ENCODE peak calls at places on chromosomes 7 and 10, in seven cellular contexts. One of them, this sample, is unnamed.

GRCh38 chr7:131424219-131424822 is 96.6 kb downstream of the MKLN1 start:
- DNase-seq in EH: peak; percentile 56
- DNase-seq in HCT116: peak; percentile 12
- DNase-seq in iris pigment epithelial cell: peak; percentile 44
- DNase-seq in GM23338: peak; percentile 16
- DNase-seq in left colon: no peak
- DNase-seq in NAMALWA: peak; percentile 80
- DNase-seq in this sample: no peak

GRCh38 chr7:148242271-148242801 is 348.2 kb upstream of the C7orf33 start:
- DNase-seq in EH: peak; percentile 10
- DNase-seq in HCT116: peak; percentile 47
- DNase-seq in iris pigment epithelial cell: peak; percentile 48
- DNase-seq in GM23338: peak; percentile 89
- DNase-seq in left colon: peak; percentile 18
- DNase-seq in NAMALWA: peak; percentile 63
- DNase-seq in this sample: no peak

GRCh38 chr10:133453516-133454203 is at the start of gene SCART1:
- DNase-seq in EH: no peak
- DNase-seq in HCT116: no peak
- DNase-seq in iris pigment epithelial cell: no peak
- DNase-seq in GM23338: no peak
- DNase-seq in left colon: no peak
- DNase-seq in NAMALWA: no peak
- DNase-seq in this sample: peak; percentile 75

GRCh38 chr7:48004023-48004422 is 24.6 kb upstream of the HUS1 start:
- DNase-seq in EH: no peak
- DNase-seq in HCT116: no peak
- DNase-seq in iris pigment epithelial cell: no peak
- DNase-seq in GM23338: no peak
- DNase-seq in left colon: no peak
- DNase-seq in NAMALWA: peak; percentile 57
- DNase-seq in this sample: no peak

GRCh38 chr10:130341325-130341724 is 205.1 kb downstream of the GLRX3 start:
- DNase-seq in EH: no peak
- DNase-seq in HCT116: no peak
- DNase-seq in iris pigment epithelial cell: peak; percentile 11
- DNase-seq in GM23338: no peak
- DNase-seq in left colon: no peak
- DNase-seq in NAMALWA: peak; percentile 37
- DNase-seq in this sample: no peak

GRCh38 chr10:103278424-103278823 is 1.5 kb downstream of the INA start:
- DNase-seq in EH: no peak
- DNase-seq in HCT116: no peak
- DNase-seq in iris pigment epithelial cell: no peak
- DNase-seq in GM23338: no peak
- DNase-seq in left colon: no peak
- DNase-seq in NAMALWA: no peak
- DNase-seq in this sample: peak; percentile 74

GRCh38 chr10:28624351-28624750 is 53.0 kb upstream of the BAMBI start:
- DNase-seq in EH: no peak
- DNase-seq in HCT116: no peak
- DNase-seq in iris pigment epithelial cell: no peak
- DNase-seq in GM23338: peak; percentile 25
- DNase-seq in left colon: no peak
- DNase-seq in NAMALWA: no peak
- DNase-seq in this sample: no peak

GRCh38 chr10:48697821-48698764 is 13.4 kb downstream of the WDFY4 start:
- DNase-seq in EH: no peak
- DNase-seq in HCT116: no peak
- DNase-seq in iris pigment epithelial cell: no peak
- DNase-seq in GM23338: no peak
- DNase-seq in left colon: no peak
- DNase-seq in NAMALWA: no peak
- DNase-seq in this sample: no peak

GRCh38 chr10:96496281-96496925 is 17.3 kb downstream of the TLL2 start:
- DNase-seq in EH: peak; percentile 56
- DNase-seq in HCT116: no peak
- DNase-seq in iris pigment epithelial cell: peak; percentile 46
- DNase-seq in GM23338: peak; percentile 70
- DNase-seq in left colon: peak; percentile 10
- DNase-seq in NAMALWA: no peak
- DNase-seq in this sample: no peak

GRCh38 chr10:8312861-8313260 is 258.4 kb downstream of the GATA3 start:
- DNase-seq in EH: no peak
- DNase-seq in HCT116: no peak
- DNase-seq in iris pigment epithelial cell: peak; percentile 22
- DNase-seq in GM23338: no peak
- DNase-seq in left colon: no peak
- DNase-seq in NAMALWA: no peak
- DNase-seq in this sample: no peak

GRCh38 chr7:155843426-155844018 is 31.3 kb upstream of the SHH start:
- DNase-seq in EH: no peak
- DNase-seq in HCT116: no peak
- DNase-seq in iris pigment epithelial cell: no peak
- DNase-seq in GM23338: no peak
- DNase-seq in left colon: no peak
- DNase-seq in NAMALWA: no peak
- DNase-seq in this sample: no peak

GRCh38 chr7:151436446-151437162 is 3.3 kb downstream of the CRYGN start:
- DNase-seq in EH: peak; percentile 75
- DNase-seq in HCT116: no peak
- DNase-seq in iris pigment epithelial cell: no peak
- DNase-seq in GM23338: no peak
- DNase-seq in left colon: no peak
- DNase-seq in NAMALWA: no peak
- DNase-seq in this sample: peak; percentile 86

GRCh38 chr7:134514663-134515062 is 12.7 kb upstream of the AKR1B10 start:
- DNase-seq in EH: peak; percentile 81
- DNase-seq in HCT116: peak; percentile 83
- DNase-seq in iris pigment epithelial cell: peak; percentile 79
- DNase-seq in GM23338: peak; percentile 93
- DNase-seq in left colon: no peak
- DNase-seq in NAMALWA: peak; percentile 92
- DNase-seq in this sample: peak; percentile 77

GRCh38 chr10:11685787-11686218 is 56.4 kb upstream of the ECHDC3 start:
- DNase-seq in EH: peak; percentile 45
- DNase-seq in HCT116: peak; percentile 78
- DNase-seq in iris pigment epithelial cell: peak; percentile 36
- DNase-seq in GM23338: no peak
- DNase-seq in left colon: peak; percentile 92
- DNase-seq in NAMALWA: peak; percentile 95
- DNase-seq in this sample: no peak

GRCh38 chr10:97690138-97690537 is 3.1 kb upstream of the AVPI1 start:
- DNase-seq in EH: no peak
- DNase-seq in HCT116: no peak
- DNase-seq in iris pigment epithelial cell: no peak
- DNase-seq in GM23338: no peak
- DNase-seq in left colon: no peak
- DNase-seq in NAMALWA: no peak
- DNase-seq in this sample: no peak

GRCh38 chr10:59055046-59055445 is 121.4 kb upstream of the PHYHIPL start:
- DNase-seq in EH: no peak
- DNase-seq in HCT116: no peak
- DNase-seq in iris pigment epithelial cell: peak; percentile 24
- DNase-seq in GM23338: no peak
- DNase-seq in left colon: no peak
- DNase-seq in NAMALWA: no peak
- DNase-seq in this sample: no peak

GRCh38 chr7:109527833-109528232 is 958.2 kb downstream of the DNAJB9 start:
- DNase-seq in EH: no peak
- DNase-seq in HCT116: no peak
- DNase-seq in iris pigment epithelial cell: no peak
- DNase-seq in GM23338: no peak
- DNase-seq in left colon: no peak
- DNase-seq in NAMALWA: no peak
- DNase-seq in this sample: no peak

GRCh38 chr10:96758423-96758822 is 38.1 kb upstream of the PIK3AP1 start:
- DNase-seq in EH: no peak
- DNase-seq in HCT116: no peak
- DNase-seq in iris pigment epithelial cell: no peak
- DNase-seq in GM23338: no peak
- DNase-seq in left colon: peak; percentile 9
- DNase-seq in NAMALWA: peak; percentile 90
- DNase-seq in this sample: no peak

GRCh38 chr10:1404236-1404952 is 332.9 kb downstream of the ADARB2 start:
- DNase-seq in EH: no peak
- DNase-seq in HCT116: no peak
- DNase-seq in iris pigment epithelial cell: no peak
- DNase-seq in GM23338: no peak
- DNase-seq in left colon: no peak
- DNase-seq in NAMALWA: no peak
- DNase-seq in this sample: peak; percentile 53

GRCh38 chr7:46844486-46844885 is 737.4 kb downstream of the TNS3 start:
- DNase-seq in EH: no peak
- DNase-seq in HCT116: no peak
- DNase-seq in iris pigment epithelial cell: no peak
- DNase-seq in GM23338: no peak
- DNase-seq in left colon: no peak
- DNase-seq in NAMALWA: no peak
- DNase-seq in this sample: peak; percentile 15

GRCh38 chr7:26451997-26452396 is 160.3 kb downstream of the SNX10 start:
- DNase-seq in EH: no peak
- DNase-seq in HCT116: no peak
- DNase-seq in iris pigment epithelial cell: no peak
- DNase-seq in GM23338: peak; percentile 72
- DNase-seq in left colon: no peak
- DNase-seq in NAMALWA: no peak
- DNase-seq in this sample: no peak

GRCh38 chr7:1281068-1281467 is 48.4 kb downstream of the UNCX start:
- DNase-seq in EH: no peak
- DNase-seq in HCT116: no peak
- DNase-seq in iris pigment epithelial cell: no peak
- DNase-seq in GM23338: no peak
- DNase-seq in left colon: no peak
- DNase-seq in NAMALWA: no peak
- DNase-seq in this sample: no peak

GRCh38 chr7:129828989-129829676 is 123.6 kb downstream of the UBE2H start:
- DNase-seq in EH: no peak
- DNase-seq in HCT116: no peak
- DNase-seq in iris pigment epithelial cell: peak; percentile 23
- DNase-seq in GM23338: peak; percentile 79
- DNase-seq in left colon: no peak
- DNase-seq in NAMALWA: peak; percentile 45
- DNase-seq in this sample: no peak

GRCh38 chr7:142560166-142560565 is 189.1 kb upstream of the PRSS1 start:
- DNase-seq in EH: peak; percentile 84
- DNase-seq in HCT116: no peak
- DNase-seq in iris pigment epithelial cell: no peak
- DNase-seq in GM23338: no peak
- DNase-seq in left colon: no peak
- DNase-seq in NAMALWA: no peak
- DNase-seq in this sample: no peak

GRCh38 chr10:3471927-3472704 is 299.5 kb upstream of the PITRM1 start:
- DNase-seq in EH: peak; percentile 9
- DNase-seq in HCT116: no peak
- DNase-seq in iris pigment epithelial cell: no peak
- DNase-seq in GM23338: peak; percentile 36
- DNase-seq in left colon: peak; percentile 43
- DNase-seq in NAMALWA: no peak
- DNase-seq in this sample: peak; percentile 21

GRCh38 chr7:130492519-130493274 is 812 bp downstream of the MEST start:
- DNase-seq in EH: peak; percentile 6
- DNase-seq in HCT116: no peak
- DNase-seq in iris pigment epithelial cell: no peak
- DNase-seq in GM23338: peak; percentile 23
- DNase-seq in left colon: no peak
- DNase-seq in NAMALWA: no peak
- DNase-seq in this sample: no peak

GRCh38 chr7:100486111-100486636 is 2.4 kb downstream of the NYAP1 start:
- DNase-seq in EH: no peak
- DNase-seq in HCT116: no peak
- DNase-seq in iris pigment epithelial cell: no peak
- DNase-seq in GM23338: no peak
- DNase-seq in left colon: no peak
- DNase-seq in NAMALWA: no peak
- DNase-seq in this sample: peak; percentile 83

GRCh38 chr7:157691521-157692155 is 354.8 kb downstream of the DNAJB6 start:
- DNase-seq in EH: no peak
- DNase-seq in HCT116: no peak
- DNase-seq in iris pigment epithelial cell: no peak
- DNase-seq in GM23338: no peak
- DNase-seq in left colon: peak; percentile 19
- DNase-seq in NAMALWA: no peak
- DNase-seq in this sample: peak; percentile 78

GRCh38 chr10:3820255-3820654 is 35.2 kb upstream of the KLF6 start:
- DNase-seq in EH: peak; percentile 93
- DNase-seq in HCT116: no peak
- DNase-seq in iris pigment epithelial cell: peak; percentile 97
- DNase-seq in GM23338: no peak
- DNase-seq in left colon: no peak
- DNase-seq in NAMALWA: no peak
- DNase-seq in this sample: no peak

GRCh38 chr10:87619705-87620104 is 40.0 kb upstream of the PAPSS2 start:
- DNase-seq in EH: peak; percentile 52
- DNase-seq in HCT116: no peak
- DNase-seq in iris pigment epithelial cell: peak; percentile 80
- DNase-seq in GM23338: no peak
- DNase-seq in left colon: no peak
- DNase-seq in NAMALWA: no peak
- DNase-seq in this sample: no peak

GRCh38 chr7:123346771-123347170 is 147.0 kb upstream of the SLC13A1 start:
- DNase-seq in EH: no peak
- DNase-seq in HCT116: no peak
- DNase-seq in iris pigment epithelial cell: no peak
- DNase-seq in GM23338: no peak
- DNase-seq in left colon: no peak
- DNase-seq in NAMALWA: no peak
- DNase-seq in this sample: no peak

This sample was measured in osteoblast.